ENCODE peak calls at places on chromosomes 6 and 20, in seven cellular contexts. One of them, this sample, is unnamed.
A peak's percentile ranks its signal among the peaks of the same experiment; 100 is the strongest.

GRCh38 chr6:8499540-8499939 is 64.2 kb upstream of the SLC35B3 start:
- DNase-seq in CD8-positive, alpha-beta memory T cell: no peak
- DNase-seq in osteoblast: no peak
- DNase-seq in memory B cell: no peak
- DNase-seq in stimulated activated CD4-positive, alpha-beta T cell treated with anti-CD3 and anti-CD28 coated beads, Interleukin-2, amount 100 ng/mL, for 48 hours: no peak
- DNase-seq in brain microvascular endothelial cell: no peak
- DNase-seq in cerebellum: no peak
- DNase-seq in this sample: no peak

GRCh38 chr20:9912858-9913434 is 74.1 kb upstream of the PAK5 start:
- DNase-seq in CD8-positive, alpha-beta memory T cell: no peak
- DNase-seq in osteoblast: no peak
- DNase-seq in memory B cell: peak; percentile 19
- DNase-seq in stimulated activated CD4-positive, alpha-beta T cell treated with anti-CD3 and anti-CD28 coated beads, Interleukin-2, amount 100 ng/mL, for 48 hours: peak; percentile 42
- DNase-seq in brain microvascular endothelial cell: peak; percentile 65
- DNase-seq in cerebellum: peak; percentile 40
- DNase-seq in this sample: no peak

GRCh38 chr20:15111654-15112053 is 774.2 kb upstream of the FLRT3 start:
- DNase-seq in CD8-positive, alpha-beta memory T cell: no peak
- DNase-seq in osteoblast: no peak
- DNase-seq in memory B cell: no peak
- DNase-seq in stimulated activated CD4-positive, alpha-beta T cell treated with anti-CD3 and anti-CD28 coated beads, Interleukin-2, amount 100 ng/mL, for 48 hours: no peak
- DNase-seq in brain microvascular endothelial cell: no peak
- DNase-seq in cerebellum: no peak
- DNase-seq in this sample: no peak

GRCh38 chr20:8435251-8436035 is 303.4 kb downstream of the PLCB1 start:
- DNase-seq in CD8-positive, alpha-beta memory T cell: no peak
- DNase-seq in osteoblast: no peak
- DNase-seq in memory B cell: no peak
- DNase-seq in stimulated activated CD4-positive, alpha-beta T cell treated with anti-CD3 and anti-CD28 coated beads, Interleukin-2, amount 100 ng/mL, for 48 hours: no peak
- DNase-seq in brain microvascular endothelial cell: no peak
- DNase-seq in cerebellum: no peak
- DNase-seq in this sample: no peak

GRCh38 chr20:64068381-64069208 is 5.6 kb downstream of the TCEA2 start:
- DNase-seq in CD8-positive, alpha-beta memory T cell: no peak
- DNase-seq in osteoblast: no peak
- DNase-seq in memory B cell: no peak
- DNase-seq in stimulated activated CD4-positive, alpha-beta T cell treated with anti-CD3 and anti-CD28 coated beads, Interleukin-2, amount 100 ng/mL, for 48 hours: no peak
- DNase-seq in brain microvascular endothelial cell: no peak
- DNase-seq in cerebellum: no peak
- DNase-seq in this sample: peak; percentile 98

GRCh38 chr6:134506162-134506561 is 188.2 kb upstream of the SGK1 start:
- DNase-seq in CD8-positive, alpha-beta memory T cell: no peak
- DNase-seq in osteoblast: no peak
- DNase-seq in memory B cell: no peak
- DNase-seq in stimulated activated CD4-positive, alpha-beta T cell treated with anti-CD3 and anti-CD28 coated beads, Interleukin-2, amount 100 ng/mL, for 48 hours: no peak
- DNase-seq in brain microvascular endothelial cell: no peak
- DNase-seq in cerebellum: no peak
- DNase-seq in this sample: no peak

GRCh38 chr6:22892452-22892851 is 323.1 kb downstream of the HDGFL1 start:
- DNase-seq in CD8-positive, alpha-beta memory T cell: no peak
- DNase-seq in osteoblast: peak; percentile 73
- DNase-seq in memory B cell: no peak
- DNase-seq in stimulated activated CD4-positive, alpha-beta T cell treated with anti-CD3 and anti-CD28 coated beads, Interleukin-2, amount 100 ng/mL, for 48 hours: no peak
- DNase-seq in brain microvascular endothelial cell: peak; percentile 91
- DNase-seq in cerebellum: no peak
- DNase-seq in this sample: no peak

GRCh38 chr6:104940881-104941693 is 15.8 kb upstream of the LIN28B start:
- DNase-seq in CD8-positive, alpha-beta memory T cell: peak; percentile 10
- DNase-seq in osteoblast: peak; percentile 90
- DNase-seq in memory B cell: no peak
- DNase-seq in stimulated activated CD4-positive, alpha-beta T cell treated with anti-CD3 and anti-CD28 coated beads, Interleukin-2, amount 100 ng/mL, for 48 hours: no peak
- DNase-seq in brain microvascular endothelial cell: no peak
- DNase-seq in cerebellum: peak; percentile 7
- DNase-seq in this sample: no peak

GRCh38 chr6:11368760-11369159 is 136.3 kb upstream of the NEDD9 start:
- DNase-seq in CD8-positive, alpha-beta memory T cell: no peak
- DNase-seq in osteoblast: no peak
- DNase-seq in memory B cell: no peak
- DNase-seq in stimulated activated CD4-positive, alpha-beta T cell treated with anti-CD3 and anti-CD28 coated beads, Interleukin-2, amount 100 ng/mL, for 48 hours: no peak
- DNase-seq in brain microvascular endothelial cell: no peak
- DNase-seq in cerebellum: no peak
- DNase-seq in this sample: no peak

GRCh38 chr6:155066371-155066770 is 71.3 kb downstream of the TIAM2 start:
- DNase-seq in CD8-positive, alpha-beta memory T cell: no peak
- DNase-seq in osteoblast: peak; percentile 71
- DNase-seq in memory B cell: no peak
- DNase-seq in stimulated activated CD4-positive, alpha-beta T cell treated with anti-CD3 and anti-CD28 coated beads, Interleukin-2, amount 100 ng/mL, for 48 hours: no peak
- DNase-seq in brain microvascular endothelial cell: no peak
- DNase-seq in cerebellum: no peak
- DNase-seq in this sample: no peak

GRCh38 chr6:2945069-2945452 is 26.3 kb downstream of the SERPINB6 start:
- DNase-seq in CD8-positive, alpha-beta memory T cell: no peak
- DNase-seq in osteoblast: no peak
- DNase-seq in memory B cell: no peak
- DNase-seq in stimulated activated CD4-positive, alpha-beta T cell treated with anti-CD3 and anti-CD28 coated beads, Interleukin-2, amount 100 ng/mL, for 48 hours: no peak
- DNase-seq in brain microvascular endothelial cell: no peak
- DNase-seq in cerebellum: no peak
- DNase-seq in this sample: no peak

GRCh38 chr6:62971976-62972658 is 239.2 kb upstream of the FKBP1C start:
- DNase-seq in CD8-positive, alpha-beta memory T cell: no peak
- DNase-seq in osteoblast: no peak
- DNase-seq in memory B cell: no peak
- DNase-seq in stimulated activated CD4-positive, alpha-beta T cell treated with anti-CD3 and anti-CD28 coated beads, Interleukin-2, amount 100 ng/mL, for 48 hours: no peak
- DNase-seq in brain microvascular endothelial cell: no peak
- DNase-seq in cerebellum: no peak
- DNase-seq in this sample: no peak

GRCh38 chr6:17589402-17590116 is 10.5 kb upstream of the FAM8A1 start:
- DNase-seq in CD8-positive, alpha-beta memory T cell: peak; percentile 70
- DNase-seq in osteoblast: peak; percentile 92
- DNase-seq in memory B cell: no peak
- DNase-seq in stimulated activated CD4-positive, alpha-beta T cell treated with anti-CD3 and anti-CD28 coated beads, Interleukin-2, amount 100 ng/mL, for 48 hours: no peak
- DNase-seq in brain microvascular endothelial cell: peak; percentile 82
- DNase-seq in cerebellum: no peak
- DNase-seq in this sample: no peak

GRCh38 chr6:41711323-41712038 is 23.9 kb downstream of the TFEB start:
- DNase-seq in CD8-positive, alpha-beta memory T cell: no peak
- DNase-seq in osteoblast: no peak
- DNase-seq in memory B cell: no peak
- DNase-seq in stimulated activated CD4-positive, alpha-beta T cell treated with anti-CD3 and anti-CD28 coated beads, Interleukin-2, amount 100 ng/mL, for 48 hours: no peak
- DNase-seq in brain microvascular endothelial cell: no peak
- DNase-seq in cerebellum: no peak
- DNase-seq in this sample: no peak

GRCh38 chr6:160523223-160523622 is 140.9 kb downstream of the LPA start:
- DNase-seq in CD8-positive, alpha-beta memory T cell: no peak
- DNase-seq in osteoblast: no peak
- DNase-seq in memory B cell: no peak
- DNase-seq in stimulated activated CD4-positive, alpha-beta T cell treated with anti-CD3 and anti-CD28 coated beads, Interleukin-2, amount 100 ng/mL, for 48 hours: peak; percentile 13
- DNase-seq in brain microvascular endothelial cell: no peak
- DNase-seq in cerebellum: no peak
- DNase-seq in this sample: no peak

GRCh38 chr6:6843057-6843627 is 254.6 kb downstream of the LY86 start:
- DNase-seq in CD8-positive, alpha-beta memory T cell: no peak
- DNase-seq in osteoblast: peak; percentile 37
- DNase-seq in memory B cell: no peak
- DNase-seq in stimulated activated CD4-positive, alpha-beta T cell treated with anti-CD3 and anti-CD28 coated beads, Interleukin-2, amount 100 ng/mL, for 48 hours: no peak
- DNase-seq in brain microvascular endothelial cell: no peak
- DNase-seq in cerebellum: no peak
- DNase-seq in this sample: no peak

GRCh38 chr20:44186674-44187053 is 324 bp downstream of the JPH2 start:
- DNase-seq in CD8-positive, alpha-beta memory T cell: no peak
- DNase-seq in osteoblast: no peak
- DNase-seq in memory B cell: no peak
- DNase-seq in stimulated activated CD4-positive, alpha-beta T cell treated with anti-CD3 and anti-CD28 coated beads, Interleukin-2, amount 100 ng/mL, for 48 hours: no peak
- DNase-seq in brain microvascular endothelial cell: no peak
- DNase-seq in cerebellum: no peak
- DNase-seq in this sample: no peak

GRCh38 chr20:59190509-59190908 is 26.9 kb downstream of the ZNF831 start:
- DNase-seq in CD8-positive, alpha-beta memory T cell: no peak
- DNase-seq in osteoblast: no peak
- DNase-seq in memory B cell: no peak
- DNase-seq in stimulated activated CD4-positive, alpha-beta T cell treated with anti-CD3 and anti-CD28 coated beads, Interleukin-2, amount 100 ng/mL, for 48 hours: no peak
- DNase-seq in brain microvascular endothelial cell: no peak
- DNase-seq in cerebellum: peak; percentile 31
- DNase-seq in this sample: no peak

GRCh38 chr6:46011241-46012085 is 4.2 kb downstream of the CLIC5 start:
- DNase-seq in CD8-positive, alpha-beta memory T cell: peak; percentile 62
- DNase-seq in osteoblast: no peak
- DNase-seq in memory B cell: no peak
- DNase-seq in stimulated activated CD4-positive, alpha-beta T cell treated with anti-CD3 and anti-CD28 coated beads, Interleukin-2, amount 100 ng/mL, for 48 hours: peak; percentile 44
- DNase-seq in brain microvascular endothelial cell: peak; percentile 45
- DNase-seq in cerebellum: no peak
- DNase-seq in this sample: no peak

GRCh38 chr20:63819224-63819917 is 11.7 kb downstream of the ZBTB46 start:
- DNase-seq in CD8-positive, alpha-beta memory T cell: no peak
- DNase-seq in osteoblast: peak; percentile 84
- DNase-seq in memory B cell: no peak
- DNase-seq in stimulated activated CD4-positive, alpha-beta T cell treated with anti-CD3 and anti-CD28 coated beads, Interleukin-2, amount 100 ng/mL, for 48 hours: no peak
- DNase-seq in brain microvascular endothelial cell: peak; percentile 30
- DNase-seq in cerebellum: no peak
- DNase-seq in this sample: peak; percentile 52

GRCh38 chr6:37473364-37474095 is 26.2 kb downstream of the CCDC167 start:
- DNase-seq in CD8-positive, alpha-beta memory T cell: no peak
- DNase-seq in osteoblast: no peak
- DNase-seq in memory B cell: no peak
- DNase-seq in stimulated activated CD4-positive, alpha-beta T cell treated with anti-CD3 and anti-CD28 coated beads, Interleukin-2, amount 100 ng/mL, for 48 hours: no peak
- DNase-seq in brain microvascular endothelial cell: no peak
- DNase-seq in cerebellum: no peak
- DNase-seq in this sample: no peak

GRCh38 chr6:14734052-14734415 is 511.8 kb upstream of the JARID2 start:
- DNase-seq in CD8-positive, alpha-beta memory T cell: no peak
- DNase-seq in osteoblast: no peak
- DNase-seq in memory B cell: no peak
- DNase-seq in stimulated activated CD4-positive, alpha-beta T cell treated with anti-CD3 and anti-CD28 coated beads, Interleukin-2, amount 100 ng/mL, for 48 hours: no peak
- DNase-seq in brain microvascular endothelial cell: no peak
- DNase-seq in cerebellum: no peak
- DNase-seq in this sample: no peak

GRCh38 chr20:50691585-50692552 is 527 bp upstream of the RIPOR3 start:
- DNase-seq in CD8-positive, alpha-beta memory T cell: no peak
- DNase-seq in osteoblast: no peak
- DNase-seq in memory B cell: no peak
- DNase-seq in stimulated activated CD4-positive, alpha-beta T cell treated with anti-CD3 and anti-CD28 coated beads, Interleukin-2, amount 100 ng/mL, for 48 hours: no peak
- DNase-seq in brain microvascular endothelial cell: peak; percentile 37
- DNase-seq in cerebellum: no peak
- DNase-seq in this sample: peak; percentile 91

GRCh38 chr6:137471951-137472350 is 22.2 kb downstream of the OLIG3 start:
- DNase-seq in CD8-positive, alpha-beta memory T cell: no peak
- DNase-seq in osteoblast: no peak
- DNase-seq in memory B cell: no peak
- DNase-seq in stimulated activated CD4-positive, alpha-beta T cell treated with anti-CD3 and anti-CD28 coated beads, Interleukin-2, amount 100 ng/mL, for 48 hours: no peak
- DNase-seq in brain microvascular endothelial cell: no peak
- DNase-seq in cerebellum: peak; percentile 75
- DNase-seq in this sample: no peak

GRCh38 chr6:78867020-78867369 is 356 bp upstream of the IRAK1BP1 start:
- DNase-seq in CD8-positive, alpha-beta memory T cell: no peak
- DNase-seq in osteoblast: no peak
- DNase-seq in memory B cell: no peak
- DNase-seq in stimulated activated CD4-positive, alpha-beta T cell treated with anti-CD3 and anti-CD28 coated beads, Interleukin-2, amount 100 ng/mL, for 48 hours: no peak
- DNase-seq in brain microvascular endothelial cell: no peak
- DNase-seq in cerebellum: no peak
- DNase-seq in this sample: no peak

GRCh38 chr20:37072293-37073196 is 23.3 kb downstream of the RBL1 start:
- DNase-seq in CD8-positive, alpha-beta memory T cell: no peak
- DNase-seq in osteoblast: no peak
- DNase-seq in memory B cell: no peak
- DNase-seq in stimulated activated CD4-positive, alpha-beta T cell treated with anti-CD3 and anti-CD28 coated beads, Interleukin-2, amount 100 ng/mL, for 48 hours: no peak
- DNase-seq in brain microvascular endothelial cell: no peak
- DNase-seq in cerebellum: no peak
- DNase-seq in this sample: no peak

GRCh38 chr6:113697642-113698410 is 159.3 kb upstream of the MARCKS start:
- DNase-seq in CD8-positive, alpha-beta memory T cell: no peak
- DNase-seq in osteoblast: peak; percentile 65
- DNase-seq in memory B cell: no peak
- DNase-seq in stimulated activated CD4-positive, alpha-beta T cell treated with anti-CD3 and anti-CD28 coated beads, Interleukin-2, amount 100 ng/mL, for 48 hours: no peak
- DNase-seq in brain microvascular endothelial cell: peak; percentile 68
- DNase-seq in cerebellum: no peak
- DNase-seq in this sample: no peak

GRCh38 chr6:39335780-39336541 is 13.5 kb upstream of the KCNK16 start:
- DNase-seq in CD8-positive, alpha-beta memory T cell: no peak
- DNase-seq in osteoblast: peak; percentile 84
- DNase-seq in memory B cell: no peak
- DNase-seq in stimulated activated CD4-positive, alpha-beta T cell treated with anti-CD3 and anti-CD28 coated beads, Interleukin-2, amount 100 ng/mL, for 48 hours: no peak
- DNase-seq in brain microvascular endothelial cell: peak; percentile 8
- DNase-seq in cerebellum: no peak
- DNase-seq in this sample: peak; percentile 91

GRCh38 chr6:36104836-36105235 is 25.5 kb upstream of the MAPK13 start:
- DNase-seq in CD8-positive, alpha-beta memory T cell: no peak
- DNase-seq in osteoblast: no peak
- DNase-seq in memory B cell: no peak
- DNase-seq in stimulated activated CD4-positive, alpha-beta T cell treated with anti-CD3 and anti-CD28 coated beads, Interleukin-2, amount 100 ng/mL, for 48 hours: no peak
- DNase-seq in brain microvascular endothelial cell: no peak
- DNase-seq in cerebellum: peak; percentile 92
- DNase-seq in this sample: no peak

GRCh38 chr20:40431611-40432010 is 257.4 kb downstream of the MAFB start:
- DNase-seq in CD8-positive, alpha-beta memory T cell: no peak
- DNase-seq in osteoblast: no peak
- DNase-seq in memory B cell: no peak
- DNase-seq in stimulated activated CD4-positive, alpha-beta T cell treated with anti-CD3 and anti-CD28 coated beads, Interleukin-2, amount 100 ng/mL, for 48 hours: no peak
- DNase-seq in brain microvascular endothelial cell: no peak
- DNase-seq in cerebellum: no peak
- DNase-seq in this sample: no peak

GRCh38 chr20:5718896-5719595 is 31.2 kb upstream of the SHLD1 start:
- DNase-seq in CD8-positive, alpha-beta memory T cell: no peak
- DNase-seq in osteoblast: no peak
- DNase-seq in memory B cell: no peak
- DNase-seq in stimulated activated CD4-positive, alpha-beta T cell treated with anti-CD3 and anti-CD28 coated beads, Interleukin-2, amount 100 ng/mL, for 48 hours: no peak
- DNase-seq in brain microvascular endothelial cell: no peak
- DNase-seq in cerebellum: peak; percentile 81
- DNase-seq in this sample: no peak

GRCh38 chr20:20480689-20481088 is 112.8 kb downstream of the INSM1 start:
- DNase-seq in CD8-positive, alpha-beta memory T cell: no peak
- DNase-seq in osteoblast: no peak
- DNase-seq in memory B cell: no peak
- DNase-seq in stimulated activated CD4-positive, alpha-beta T cell treated with anti-CD3 and anti-CD28 coated beads, Interleukin-2, amount 100 ng/mL, for 48 hours: no peak
- DNase-seq in brain microvascular endothelial cell: peak; percentile 38
- DNase-seq in cerebellum: no peak
- DNase-seq in this sample: no peak

GRCh38 chr6:52176550-52176949 is 9.6 kb upstream of the IL17A start:
- DNase-seq in CD8-positive, alpha-beta memory T cell: no peak
- DNase-seq in osteoblast: no peak
- DNase-seq in memory B cell: no peak
- DNase-seq in stimulated activated CD4-positive, alpha-beta T cell treated with anti-CD3 and anti-CD28 coated beads, Interleukin-2, amount 100 ng/mL, for 48 hours: no peak
- DNase-seq in brain microvascular endothelial cell: no peak
- DNase-seq in cerebellum: no peak
- DNase-seq in this sample: no peak